ENCODE peak calls at places on chromosomes 12 and 14, in ten cellular contexts. U is aorta; P is neural progenitor cell; L is left ventricle myocardium inferior; K is Daoy; D is CD4-positive, alpha-beta memory T cell; I is germinal center; R is gastrocnemius medialis; M is brain microvascular endothelial cell; F is EH. V is an unnamed sample.

GRCh38 chr12:103801709-103802585 is 39.1 kb downstream of the NT5DC3 start:
- DNase-seq in P (no peak), L (no peak), D (no peak), F (peak), M (peak), K (peak), R (peak), U (no peak), I (no peak), V (no peak)

GRCh38 chr12:112046003-112046402 is 32.8 kb downstream of the ERP29 start:
- DNase-seq in U (no peak), I (no peak), K (no peak), R (no peak), M (no peak), P (no peak), L (no peak), D (no peak), F (no peak), V (no peak)

GRCh38 chr12:74641694-74642093 is 104.1 kb downstream of the ATXN7L3B start:
- DNase-seq in K (no peak), R (no peak), P (no peak), L (no peak), I (no peak), F (no peak), D (no peak), U (no peak), M (no peak), V (no peak)

GRCh38 chr12:40154381-40154780 is 48.5 kb upstream of the SLC2A13 start:
- DNase-seq in U (no peak), I (no peak), P (no peak), K (no peak), M (no peak), D (no peak), R (no peak), F (no peak), L (no peak), V (no peak)

GRCh38 chr12:6158749-6159148 is 34.3 kb upstream of the VWF start:
- DNase-seq in I (no peak), F (no peak), P (no peak), R (no peak), K (no peak), D (no peak), M (no peak), L (no peak), U (no peak), V (no peak)

GRCh38 chr12:56987551-56988053 is 18.7 kb downstream of the ZBTB39 start:
- DNase-seq in L (peak), K (peak), M (peak), D (peak), I (peak), R (peak), P (peak), U (peak), F (peak), V (peak)

GRCh38 chr14:46245281-46245680 is 406.3 kb downstream of the RPL10L start:
- DNase-seq in L (no peak), U (no peak), D (no peak), P (no peak), R (no peak), K (no peak), M (no peak), F (no peak), I (no peak), V (no peak)

GRCh38 chr12:9118161-9118560 is 2.4 kb upstream of the A2M start:
- DNase-seq in P (no peak), M (no peak), I (no peak), U (peak), L (no peak), D (no peak), K (no peak), R (peak), F (peak), V (no peak)

GRCh38 chr12:113914176-113914575 is 51.9 kb downstream of the RBM19 start:
- DNase-seq in R (no peak), F (no peak), M (no peak), L (no peak), K (no peak), U (no peak), P (no peak), I (no peak), D (no peak), V (no peak)

GRCh38 chr14:78637903-78638302 is 467.7 kb downstream of the NRXN3 start:
- DNase-seq in P (no peak), M (no peak), K (no peak), R (no peak), U (no peak), D (no peak), I (no peak), F (no peak), L (no peak), V (no peak)

GRCh38 chr12:68416826-68417225 is 84.7 kb upstream of the MDM1 start:
- DNase-seq in K (no peak), R (no peak), F (peak), U (no peak), D (no peak), M (no peak), I (no peak), P (no peak), L (no peak), V (no peak)

GRCh38 chr12:85065816-85066482 is 29.8 kb downstream of the LRRIQ1 start:
- DNase-seq in I (no peak), P (no peak), D (no peak), F (no peak), R (no peak), K (no peak), U (no peak), M (no peak), L (no peak), V (no peak)

GRCh38 chr12:127126260-127126628 is 1140.7 kb upstream of the TMEM132C start:
- DNase-seq in U (no peak), R (no peak), D (no peak), P (no peak), F (no peak), I (no peak), K (no peak), L (no peak), M (no peak), V (no peak)